ENCODE peak calls at places on chromosomes 3 and 15, in five cellular contexts. E, R, S, G and Z are unnamed samples.
A peak's percentile ranks its signal among the peaks of the same experiment; 100 is the strongest.

GRCh38 chr15:67611803-67612369 is 69.4 kb downstream of the MAP2K5 start:
- DNase-seq in R (no peak), G (no peak), E (no peak), S (no peak), Z (no peak)

GRCh38 chr15:25180606-25181289 is 226.0 kb downstream of the SNRPN start:
- DNase-seq in R (no peak), S (no peak), E (no peak), G (no peak), Z (no peak)

GRCh38 chr3:184496933-184497332 is 64.7 kb upstream of the EPHB3 start:
- DNase-seq in S (peak; percentile 20), G (no peak), R (no peak), E (no peak), Z (no peak)

GRCh38 chr3:12966847-12967750 is 106.1 kb downstream of the IQSEC1 start:
- DNase-seq in S (peak; percentile 24), R (no peak), E (no peak), G (peak; percentile 33), Z (no peak)

GRCh38 chr3:98521897-98522537 is 685 bp downstream of the CLDND1 start:
- DNase-seq in S (peak; percentile 87), R (peak; percentile 48), E (no peak), G (peak; percentile 47), Z (peak; percentile 49)

GRCh38 chr3:121424549-121424948 is 121.2 kb downstream of the POLQ start:
- DNase-seq in E (no peak), R (no peak), S (no peak), G (no peak), Z (no peak)

GRCh38 chr3:84680700-84681099 is 278.1 kb upstream of the CADM2 start:
- DNase-seq in R (no peak), S (no peak), G (no peak), E (no peak), Z (no peak)

GRCh38 chr15:90126457-90127435 is 24.5 kb upstream of the IDH2 start:
- DNase-seq in R (no peak), S (no peak), E (no peak), G (no peak), Z (no peak)

GRCh38 chr15:38050529-38050928 is 116.1 kb downstream of the TMCO5A start:
- DNase-seq in S (peak; percentile 91), R (no peak), G (peak; percentile 78), E (no peak), Z (no peak)

GRCh38 chr3:79618883-79619282 is 148.9 kb downstream of the ROBO1 start:
- DNase-seq in R (no peak), E (no peak), G (no peak), S (peak; percentile 47), Z (no peak)

GRCh38 chr15:75455982-75456531 is 4.6 kb upstream of the SIN3A start:
- DNase-seq in G (peak; percentile 49), E (peak; percentile 64), R (peak; percentile 44), S (peak; percentile 84), Z (peak; percentile 55)

GRCh38 chr3:112096176-112096575 is 10.0 kb downstream of the C3orf52 start:
- DNase-seq in R (no peak), E (no peak), S (peak; percentile 35), G (no peak), Z (no peak)

GRCh38 chr3:161700998-161701397 is 204.4 kb downstream of the OTOL1 start:
- DNase-seq in S (no peak), R (no peak), G (no peak), E (no peak), Z (no peak)

GRCh38 chr3:183085634-183086390 is 13.5 kb downstream of the MCCC1 start:
- DNase-seq in S (peak; percentile 27), R (no peak), G (peak; percentile 28), E (no peak), Z (peak; percentile 13)

GRCh38 chr3:75078290-75078689 is 463.8 kb upstream of the CNTN3 start:
- DNase-seq in R (no peak), G (no peak), E (no peak), S (no peak), Z (no peak)

GRCh38 chr3:195932418-195933043 is 24.2 kb upstream of the TNK2 start:
- DNase-seq in S (no peak), G (no peak), E (no peak), R (no peak), Z (no peak)

GRCh38 chr3:197417451-197417850 is 119.0 kb upstream of the DLG1 start:
- DNase-seq in G (peak; percentile 51), S (peak; percentile 42), E (no peak), R (no peak), Z (no peak)

GRCh38 chr15:73906346-73907017 is 19.8 kb upstream of the LOXL1 start:
- DNase-seq in R (no peak), S (no peak), G (peak; percentile 40), E (no peak), Z (no peak)

GRCh38 chr3:45119824-45120614 is 26.2 kb downstream of the CDCP1 start:
- DNase-seq in S (peak; percentile 80), G (no peak), R (no peak), E (no peak), Z (no peak)

GRCh38 chr3:30357897-30358296 is 248.5 kb upstream of the TGFBR2 start:
- DNase-seq in E (no peak), R (no peak), S (peak; percentile 56), G (peak; percentile 42), Z (no peak)

GRCh38 chr3:153291052-153291689 is 129.1 kb downstream of the RAP2B start:
- DNase-seq in G (no peak), S (peak; percentile 68), R (no peak), E (no peak), Z (peak; percentile 82)

GRCh38 chr3:30199096-30199734 is 407.2 kb upstream of the TGFBR2 start:
- DNase-seq in R (peak; percentile 61), E (no peak), G (peak; percentile 49), S (peak; percentile 53), Z (peak; percentile 64)

GRCh38 chr3:121786485-121786884 is 36.9 kb upstream of the GOLGB1 start:
- DNase-seq in R (no peak), G (no peak), S (no peak), E (no peak), Z (no peak)

GRCh38 chr15:62066663-62067447 is at the start of gene C2CD4A:
- DNase-seq in S (peak; percentile 86), G (peak; percentile 22), R (peak; percentile 44), E (no peak), Z (no peak)

GRCh38 chr3:186523434-186523833 is 20.7 kb downstream of the CRYGS start:
- DNase-seq in R (no peak), E (no peak), S (no peak), G (no peak), Z (no peak)

GRCh38 chr3:120203621-120204020 is 81.4 kb downstream of the GPR156 start:
- DNase-seq in R (no peak), E (no peak), S (no peak), G (no peak), Z (no peak)

GRCh38 chr15:88900309-88900981 is 5.1 kb upstream of the HAPLN3 start:
- DNase-seq in G (peak; percentile 70), R (no peak), S (peak; percentile 76), E (no peak), Z (no peak)

GRCh38 chr3:142777927-142778326 is 54.1 kb downstream of the TRPC1 start:
- DNase-seq in S (no peak), R (no peak), G (no peak), E (no peak), Z (no peak)

GRCh38 chr15:45425135-45425534 is 46.8 kb upstream of the GATM start:
- DNase-seq in S (peak; percentile 65), E (no peak), G (peak; percentile 27), R (no peak), Z (no peak)

GRCh38 chr3:187222801-187223200 is 25.5 kb downstream of the RTP1 start:
- DNase-seq in R (no peak), S (no peak), G (no peak), E (no peak), Z (no peak)

GRCh38 chr3:143895805-143896204 is 47.5 kb upstream of the SLC9A9 start:
- DNase-seq in R (no peak), G (no peak), S (no peak), E (no peak), Z (peak; percentile 32)

GRCh38 chr3:190302209-190302885 is 19.9 kb downstream of the CLDN1 start:
- DNase-seq in R (no peak), G (peak; percentile 22), E (no peak), S (no peak), Z (no peak)

GRCh38 chr15:52143862-52144261 is 31.3 kb upstream of the BCL2L10 start:
- DNase-seq in S (peak; percentile 80), E (no peak), G (peak; percentile 98), R (no peak), Z (no peak)

GRCh38 chr15:91528811-91529210 is 324.7 kb upstream of the SLCO3A1 start:
- DNase-seq in G (no peak), R (no peak), E (no peak), S (no peak), Z (no peak)

GRCh38 chr3:46693038-46693896 is at the start of gene ALS2CL:
- DNase-seq in E (no peak), S (peak; percentile 82), G (no peak), R (peak; percentile 66), Z (no peak)

GRCh38 chr15:60130398-60130797 is 126.3 kb downstream of the FOXB1 start:
- DNase-seq in G (no peak), R (no peak), E (no peak), S (no peak), Z (no peak)